ENCODE peak calls at places on chromosomes 7 and 10, in five cellular contexts. A, Z, K, H and D are unnamed samples.

GRCh38 chr10:99981581-99982199 is 28.1 kb downstream of the DNMBP start:
- DNase-seq in K (no peak), H (no peak), A (no peak), Z (no peak), D (no peak)

GRCh38 chr7:77409739-77410545 is 6.2 kb downstream of the GSAP start:
- DNase-seq in K (no peak), Z (no peak), H (no peak), A (no peak), D (no peak)

GRCh38 chr7:46191776-46192175 is 270.7 kb upstream of the IGFBP3 start:
- DNase-seq in H (no peak), A (no peak), K (no peak), Z (no peak), D (no peak)

GRCh38 chr7:54637712-54638396 is 95.7 kb downstream of the VSTM2A start:
- DNase-seq in A (no peak), Z (no peak), H (no peak), K (no peak), D (no peak)

GRCh38 chr10:12547301-12547771 is 198.0 kb downstream of the CAMK1D start:
- DNase-seq in Z (no peak), H (no peak), K (no peak), A (no peak), D (no peak)

GRCh38 chr10:103682042-103682441 is 173.3 kb downstream of the SH3PXD2A start:
- DNase-seq in H (no peak), A (no peak), Z (no peak), K (no peak), D (no peak)

GRCh38 chr10:42242135-42242805 is 396.1 kb downstream of the ZNF33B start:
- DNase-seq in Z (no peak), K (no peak), A (no peak), H (no peak), D (no peak)

GRCh38 chr10:8050561-8051108 is 3.9 kb upstream of the GATA3 start:
- DNase-seq in K (no peak), H (no peak), A (no peak), Z (no peak), D (no peak)

GRCh38 chr7:131346885-131347592 is 19.4 kb downstream of the MKLN1 start:
- DNase-seq in K (no peak), H (no peak), A (no peak), Z (no peak), D (peak; percentile 18)

GRCh38 chr7:88312061-88312663 is 5.5 kb upstream of the STEAP4 start:
- DNase-seq in Z (peak; percentile 85), H (no peak), K (no peak), A (no peak), D (no peak)

GRCh38 chr10:35336084-35336831 is at the start of gene CCNY:
- DNase-seq in Z (peak; percentile 90), A (peak; percentile 66), K (peak; percentile 75), H (no peak), D (peak; percentile 16)

GRCh38 chr7:37942934-37943610 is 22.6 kb downstream of the EPDR1 start:
- DNase-seq in K (no peak), Z (peak; percentile 89), A (peak; percentile 11), H (no peak), D (peak; percentile 33)

GRCh38 chr10:1159131-1160061 is 103.2 kb downstream of the WDR37 start:
- DNase-seq in A (no peak), H (no peak), Z (no peak), K (peak; percentile 28), D (no peak)

GRCh38 chr7:149427096-149427680 is 33.7 kb downstream of the ZNF777 start:
- DNase-seq in K (no peak), A (no peak), H (no peak), Z (no peak), D (no peak)

GRCh38 chr7:133054167-133054840 is 27.6 kb downstream of the CHCHD3 start:
- DNase-seq in K (no peak), Z (no peak), H (no peak), A (no peak), D (no peak)

GRCh38 chr7:127879436-127879835 is 151.8 kb downstream of the LRRC4 start:
- DNase-seq in Z (no peak), K (no peak), A (no peak), H (no peak), D (no peak)

GRCh38 chr10:22682237-22683192 is 31.9 kb downstream of the PIP4K2A start:
- DNase-seq in K (no peak), H (no peak), Z (no peak), A (peak; percentile 32), D (no peak)

GRCh38 chr7:130996841-130997231 is 262.8 kb upstream of the KLF14 start:
- DNase-seq in Z (peak; percentile 46), K (no peak), H (no peak), A (peak; percentile 41), D (no peak)

GRCh38 chr7:102097601-102098161 is 189.0 kb upstream of the SH2B2 start:
- DNase-seq in H (no peak), A (no peak), K (no peak), Z (no peak), D (no peak)

GRCh38 chr10:132112611-132113010 is 46.9 kb downstream of the JAKMIP3 start:
- DNase-seq in H (no peak), Z (no peak), K (no peak), A (no peak), D (no peak)

GRCh38 chr10:52229271-52229931 is 84.7 kb upstream of the DKK1 start:
- DNase-seq in K (no peak), A (no peak), H (no peak), Z (no peak), D (no peak)

GRCh38 chr10:73906524-73907447 is 4.1 kb upstream of the PLAU start:
- DNase-seq in A (peak; percentile 89), K (no peak), H (peak; percentile 93), Z (peak; percentile 72), D (no peak)